ENCODE peak calls at places on chromosomes 1 and 21, in four cellular contexts. One of them, this sample, is unnamed.

GRCh38 chr1:227891223-227891954 is 56.3 kb downstream of the WNT9A start:
- DNase-seq in H54: no peak
- DNase-seq in HFFc6: no peak
- DNase-seq in activated T-helper 1 cell treated with anti-CD3 and anti-CD28 coated beads, Interleukin-2, amount 50 U/mL, for 16 hours: no peak
- DNase-seq in this sample: no peak

GRCh38 chr1:234875328-234875952 is 253.2 kb downstream of the TOMM20 start:
- DNase-seq in H54: no peak
- DNase-seq in activated T-helper 1 cell treated with anti-CD3 and anti-CD28 coated beads, Interleukin-2, amount 50 U/mL, for 16 hours: no peak
- DNase-seq in HFFc6: no peak
- DNase-seq in this sample: no peak

GRCh38 chr21:21397464-21397863 is 399.3 kb downstream of the NCAM2 start:
- DNase-seq in H54: no peak
- DNase-seq in HFFc6: no peak
- DNase-seq in activated T-helper 1 cell treated with anti-CD3 and anti-CD28 coated beads, Interleukin-2, amount 50 U/mL, for 16 hours: no peak
- DNase-seq in this sample: no peak

GRCh38 chr21:41520560-41521442 is 12.8 kb upstream of the TMPRSS2 start:
- DNase-seq in activated T-helper 1 cell treated with anti-CD3 and anti-CD28 coated beads, Interleukin-2, amount 50 U/mL, for 16 hours: no peak
- DNase-seq in H54: no peak
- DNase-seq in HFFc6: no peak
- DNase-seq in this sample: no peak

GRCh38 chr1:206420471-206420870 is 49.8 kb upstream of the IKBKE start:
- DNase-seq in H54: no peak
- DNase-seq in HFFc6: no peak
- DNase-seq in activated T-helper 1 cell treated with anti-CD3 and anti-CD28 coated beads, Interleukin-2, amount 50 U/mL, for 16 hours: no peak
- DNase-seq in this sample: no peak

GRCh38 chr1:200890818-200891773 is 3.6 kb upstream of the INAVA start:
- DNase-seq in H54: no peak
- DNase-seq in activated T-helper 1 cell treated with anti-CD3 and anti-CD28 coated beads, Interleukin-2, amount 50 U/mL, for 16 hours: no peak
- DNase-seq in HFFc6: no peak
- DNase-seq in this sample: no peak

GRCh38 chr21:38323721-38324591 is 67.2 kb downstream of the KCNJ15 start:
- DNase-seq in HFFc6: peak
- DNase-seq in H54: no peak
- DNase-seq in activated T-helper 1 cell treated with anti-CD3 and anti-CD28 coated beads, Interleukin-2, amount 50 U/mL, for 16 hours: no peak
- DNase-seq in this sample: peak

GRCh38 chr1:225961659-225962439 is 20.8 kb upstream of the LEFTY2 start:
- DNase-seq in H54: no peak
- DNase-seq in activated T-helper 1 cell treated with anti-CD3 and anti-CD28 coated beads, Interleukin-2, amount 50 U/mL, for 16 hours: no peak
- DNase-seq in HFFc6: no peak
- DNase-seq in this sample: no peak

GRCh38 chr1:59879556-59879955 is 47.0 kb downstream of the CYP2J2 start:
- DNase-seq in H54: no peak
- DNase-seq in activated T-helper 1 cell treated with anti-CD3 and anti-CD28 coated beads, Interleukin-2, amount 50 U/mL, for 16 hours: no peak
- DNase-seq in HFFc6: peak
- DNase-seq in this sample: peak

GRCh38 chr1:207470927-207471326 is 16.8 kb downstream of the CR2 start:
- DNase-seq in H54: no peak
- DNase-seq in HFFc6: no peak
- DNase-seq in activated T-helper 1 cell treated with anti-CD3 and anti-CD28 coated beads, Interleukin-2, amount 50 U/mL, for 16 hours: no peak
- DNase-seq in this sample: no peak

GRCh38 chr1:30058966-30059365 is 664.4 kb downstream of the MATN1 start:
- DNase-seq in H54: peak
- DNase-seq in HFFc6: peak
- DNase-seq in activated T-helper 1 cell treated with anti-CD3 and anti-CD28 coated beads, Interleukin-2, amount 50 U/mL, for 16 hours: no peak
- DNase-seq in this sample: no peak

GRCh38 chr1:191206808-191207207 is 729.1 kb upstream of the BRINP3 start:
- DNase-seq in H54: peak
- DNase-seq in HFFc6: no peak
- DNase-seq in activated T-helper 1 cell treated with anti-CD3 and anti-CD28 coated beads, Interleukin-2, amount 50 U/mL, for 16 hours: no peak
- DNase-seq in this sample: no peak

GRCh38 chr1:13505020-13505419 is 8.8 kb downstream of the LRRC38 start:
- DNase-seq in activated T-helper 1 cell treated with anti-CD3 and anti-CD28 coated beads, Interleukin-2, amount 50 U/mL, for 16 hours: no peak
- DNase-seq in H54: no peak
- DNase-seq in HFFc6: no peak
- DNase-seq in this sample: no peak

GRCh38 chr1:38026592-38027200 is 14.2 kb downstream of the UTP11 start:
- DNase-seq in HFFc6: peak
- DNase-seq in H54: peak
- DNase-seq in activated T-helper 1 cell treated with anti-CD3 and anti-CD28 coated beads, Interleukin-2, amount 50 U/mL, for 16 hours: no peak
- DNase-seq in this sample: no peak

GRCh38 chr1:193520472-193520871 is 334.1 kb upstream of the B3GALT2 start:
- DNase-seq in HFFc6: no peak
- DNase-seq in activated T-helper 1 cell treated with anti-CD3 and anti-CD28 coated beads, Interleukin-2, amount 50 U/mL, for 16 hours: no peak
- DNase-seq in H54: no peak
- DNase-seq in this sample: no peak

GRCh38 chr21:16570196-16570595 is 840.4 kb downstream of the USP25 start:
- DNase-seq in H54: no peak
- DNase-seq in activated T-helper 1 cell treated with anti-CD3 and anti-CD28 coated beads, Interleukin-2, amount 50 U/mL, for 16 hours: no peak
- DNase-seq in HFFc6: no peak
- DNase-seq in this sample: no peak

GRCh38 chr1:46830665-46831322 is 31.9 kb downstream of the CYP4B1 start:
- DNase-seq in HFFc6: no peak
- DNase-seq in activated T-helper 1 cell treated with anti-CD3 and anti-CD28 coated beads, Interleukin-2, amount 50 U/mL, for 16 hours: no peak
- DNase-seq in H54: no peak
- DNase-seq in this sample: no peak

This sample was measured in activated naive CD4-positive, alpha-beta T cell treated with anti-CD3 and anti-CD28 coated beads, Interleukin-2, amount 50 U/mL, for 72 hours.